ENCODE peak calls at places on chromosomes 16 and 17, in four cellular contexts. I is kidney epithelial cell, U is thoracic aorta, X is body of pancreas. E is an unnamed sample.

GRCh38 chr16:16025214-16025968 is 76.0 kb downstream of the ABCC1 start:
- DNase-seq in I (no peak), U (no peak), X (no peak), E (no peak)

GRCh38 chr17:29112780-29113295 is 67.4 kb downstream of the MYO18A start:
- DNase-seq in I (no peak), U (no peak), X (peak; percentile 53), E (no peak)

GRCh38 chr16:9119795-9120194 is 28.4 kb downstream of the HAPSTR1 start:
- DNase-seq in I (no peak), U (no peak), X (no peak), E (no peak)

GRCh38 chr17:16313159-16314090 is 39.8 kb downstream of the CENPV start:
- DNase-seq in I (peak; percentile 80), U (no peak), X (peak; percentile 14), E (no peak)

GRCh38 chr16:53905028-53905427 is 201.1 kb downstream of the FTO start:
- DNase-seq in I (no peak), U (no peak), X (no peak), E (no peak)

GRCh38 chr17:67995568-67996191 is 589 bp downstream of the C17orf58 start:
- DNase-seq in I (no peak), U (no peak), X (peak; percentile 26), E (peak; percentile 56)

GRCh38 chr17:31736855-31737625 is 122.0 kb downstream of the COPRS start:
- DNase-seq in I (no peak), U (no peak), X (no peak), E (no peak)

GRCh38 chr17:10616502-10617119 is 40.5 kb downstream of the MYH3 start:
- DNase-seq in I (no peak), U (peak; percentile 32), X (peak; percentile 76), E (peak; percentile 63)

GRCh38 chr17:77034677-77035424 is 105.9 kb upstream of the SEC14L1 start:
- DNase-seq in I (no peak), U (no peak), X (no peak), E (no peak)

GRCh38 chr16:27256861-27257260 is 11.7 kb downstream of the NSMCE1 start:
- DNase-seq in I (no peak), U (no peak), X (no peak), E (no peak)

GRCh38 chr16:27561216-27561615 is 11.3 kb downstream of the KATNIP start:
- DNase-seq in I (no peak), U (no peak), X (no peak), E (no peak)

GRCh38 chr17:81922566-81923301 is 4.8 kb upstream of the SIRT7 start:
- DNase-seq in I (no peak), U (no peak), X (no peak), E (no peak)

GRCh38 chr17:36608794-36609497 is 7.6 kb downstream of the MRM1 start:
- DNase-seq in I (no peak), U (no peak), X (peak; percentile 29), E (no peak)

GRCh38 chr17:77707546-77707945 is 251.0 kb upstream of the TNRC6C start:
- DNase-seq in I (no peak), U (no peak), X (no peak), E (no peak)

GRCh38 chr17:73474370-73474988 is 162.7 kb upstream of the CDC42EP4 start:
- DNase-seq in I (no peak), U (peak; percentile 11), X (peak; percentile 80), E (peak; percentile 57)

GRCh38 chr17:58344791-58345157 is 7.2 kb downstream of the SUPT4H1 start:
- DNase-seq in I (no peak), U (no peak), X (no peak), E (no peak)

GRCh38 chr17:35244345-35245195 is 1.7 kb downstream of the SLFN5 start:
- DNase-seq in I (no peak), U (peak; percentile 63), X (peak; percentile 38), E (peak; percentile 49)

GRCh38 chr17:82094931-82095776 is 2.9 kb downstream of the FASN start:
- DNase-seq in I (no peak), U (no peak), X (no peak), E (no peak)

GRCh38 chr16:84555418-84556196 is 51.1 kb upstream of the MEAK7 start:
- DNase-seq in I (no peak), U (no peak), X (no peak), E (no peak)

GRCh38 chr16:27678955-27679354 is 129.0 kb downstream of the KATNIP start:
- DNase-seq in I (no peak), U (no peak), X (no peak), E (no peak)

GRCh38 chr16:30527635-30528178 is 1.3 kb upstream of the ZNF768 start:
- DNase-seq in I (no peak), U (no peak), X (no peak), E (peak; percentile 77)

GRCh38 chr17:60901806-60902205 is 224.2 kb downstream of the BCAS3 start:
- DNase-seq in I (no peak), U (no peak), X (no peak), E (no peak)

DNA sequence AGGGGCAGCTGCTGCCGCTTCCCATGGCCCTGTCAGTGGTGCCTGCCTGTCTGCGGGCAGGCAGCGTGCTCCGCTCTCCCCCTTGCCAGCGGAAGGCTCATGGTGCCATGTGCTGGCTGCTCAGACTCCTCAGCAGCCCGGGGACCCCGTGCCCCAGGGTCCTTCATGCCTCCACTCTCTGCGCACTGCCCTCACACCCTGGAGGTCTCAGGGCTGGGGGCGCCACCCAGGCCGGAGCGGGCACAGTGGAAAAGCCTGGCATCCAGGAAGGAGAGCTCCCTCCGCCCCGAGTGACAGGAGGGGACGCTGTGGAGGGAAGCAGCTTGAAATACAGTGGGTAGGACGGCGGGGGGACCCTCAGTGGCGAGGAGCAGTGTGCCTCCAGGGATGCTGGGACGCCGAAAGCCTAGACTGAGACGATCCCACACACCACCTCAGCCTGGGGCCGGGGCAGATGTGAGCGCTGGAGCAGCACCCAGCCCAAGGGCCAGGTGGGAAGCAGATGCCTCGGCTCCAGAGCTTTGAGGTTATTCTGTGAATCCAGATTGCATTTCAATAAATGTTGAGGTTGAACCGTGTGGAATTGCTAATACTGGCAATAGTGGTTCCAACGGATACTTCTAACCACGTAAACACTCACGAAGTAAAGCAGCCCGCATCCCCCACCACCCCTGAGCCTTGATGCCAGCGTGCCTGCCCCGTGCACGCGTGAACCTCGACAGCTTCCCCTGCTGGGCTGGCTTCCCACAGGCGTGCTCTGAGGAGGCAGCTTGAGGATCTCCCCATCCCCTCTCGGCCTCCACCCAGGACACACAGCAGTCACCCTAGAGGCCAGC is 6.5 kb downstream of the TMEM204 start:
- DNase-seq in I (no peak), U (no peak), X (no peak), E (no peak)
- TF ChIP-seq CTCF in I (no peak), U (no peak), X (no peak), E (no peak)

GRCh38 chr17:1486802-1487695 is 5.4 kb downstream of the MYO1C start:
- DNase-seq in I (no peak), U (peak; percentile 62), X (peak; percentile 71), E (peak; percentile 77)
- TF ChIP-seq CTCF in I (no peak), U (no peak), X (no peak), E (no peak)

DNA sequence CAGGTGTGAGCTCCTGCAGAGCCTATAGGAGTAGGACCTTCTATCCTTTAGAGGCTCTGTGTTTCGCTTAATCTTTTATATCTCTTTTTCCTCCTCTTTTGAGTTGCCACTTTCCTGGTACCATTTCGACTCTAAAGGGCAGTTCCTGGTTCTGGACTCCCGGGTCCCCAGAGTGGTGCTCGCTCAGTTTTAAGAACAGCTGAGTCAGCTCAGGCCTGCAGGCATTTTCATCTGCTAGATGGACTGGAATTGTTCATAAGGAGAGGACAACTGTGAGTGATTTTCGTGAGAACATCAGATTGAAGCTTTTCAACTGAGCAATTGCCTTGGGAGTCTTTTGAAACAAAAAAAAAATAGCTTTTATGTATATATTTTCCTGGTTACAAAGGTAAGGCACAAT is 1.2 kb downstream of the BCO1 start:
- DNase-seq in I (no peak), U (no peak), X (no peak), E (no peak)
- TF ChIP-seq CTCF in I (no peak), U (no peak), X (no peak), E (no peak)

GRCh38 chr17:3510090-3510489 is 34.3 kb downstream of the ASPA start:
- DNase-seq in I (no peak), U (no peak), X (no peak), E (no peak)

GRCh38 chr17:3502466-3502865 is 26.7 kb downstream of the ASPA start:
- DNase-seq in I (no peak), U (no peak), X (no peak), E (no peak)

GRCh38 chr17:3506054-3506453 is 30.3 kb downstream of the ASPA start:
- DNase-seq in I (no peak), U (no peak), X (no peak), E (no peak)

GRCh38 chr17:3505008-3505407 is 29.2 kb downstream of the ASPA start:
- DNase-seq in I (no peak), U (no peak), X (no peak), E (no peak)
- TF ChIP-seq CTCF in I (no peak), U (no peak), X (no peak), E (no peak)

GRCh38 chr17:75182569-75183436 is at the start of gene SUMO2:
- DNase-seq in I (peak; percentile 61), U (peak; percentile 72), X (peak; percentile 95), E (peak; percentile 93)
- TF ChIP-seq CTCF in I (no peak), U (peak; percentile 38), X (peak; percentile 62), E (no peak)

DNA sequence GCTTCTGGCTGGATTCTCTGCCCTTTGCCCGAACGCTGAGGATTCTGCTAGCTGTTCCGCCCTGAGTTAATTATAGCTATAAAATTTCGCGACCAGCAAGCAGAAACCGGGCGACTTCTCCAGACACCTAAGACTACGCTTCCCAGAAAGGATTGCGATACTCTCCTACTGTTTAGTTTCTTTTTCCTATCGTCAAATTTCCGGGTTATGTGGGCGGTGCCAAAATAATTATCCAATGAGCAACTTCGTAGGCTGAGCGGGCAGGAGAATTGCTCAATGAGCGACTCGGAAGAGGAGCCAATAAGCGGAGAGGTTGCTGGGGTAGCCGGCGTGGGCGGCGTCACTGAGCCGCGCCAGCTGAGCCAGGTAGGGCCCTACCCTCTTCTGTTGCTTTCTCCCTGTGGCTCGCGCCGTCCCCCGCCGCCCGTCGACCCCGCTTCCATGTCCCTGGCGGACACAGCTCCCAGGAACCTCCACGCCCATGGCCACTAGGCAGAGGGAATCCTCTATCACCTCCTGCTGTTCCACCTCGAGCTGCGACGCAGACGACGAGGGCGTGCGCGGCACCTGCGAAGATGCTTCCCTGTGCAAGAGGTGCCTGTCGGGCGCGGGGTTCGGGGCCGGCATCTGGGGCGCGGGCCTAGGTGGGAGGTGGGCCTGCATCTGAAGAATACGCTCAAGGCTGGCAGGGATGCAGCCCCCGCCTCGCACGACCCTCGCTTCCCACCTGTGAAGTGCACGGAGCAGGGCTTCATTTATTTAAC is at the start of gene LCMT1:
- DNase-seq in I (peak; percentile 92), U (peak; percentile 88), X (peak; percentile 94), E (peak; percentile 85)
- TF ChIP-seq CTCF in I (no peak), U (no peak), X (no peak), E (no peak)